ENCODE peak calls at places on chromosomes 13 and 19, in six cellular contexts. K is endothelial cell, N is GM06990, M is GM20000, Q is cardiac muscle cell, W is GM13977. U is an unnamed sample.

GRCh38 chr19:16391301-16392055 is 66.9 kb downstream of the KLF2 start:
- DNase-seq in N (no peak), M (no peak), Q (no peak), W (no peak), K (no peak), U (no peak)

GRCh38 chr19:13163609-13164364 is 13.6 kb downstream of the IER2 start:
- DNase-seq in W (peak; percentile 54), N (peak; percentile 68), Q (peak; percentile 54), K (peak; percentile 83), M (peak; percentile 41), U (peak; percentile 41)

GRCh38 chr19:42440357-42441046 is 2.2 kb downstream of the CXCL17 start:
- DNase-seq in M (peak; percentile 66), N (peak; percentile 68), K (peak; percentile 89), W (peak; percentile 66), Q (peak; percentile 84), U (peak; percentile 75)

GRCh38 chr13:50651916-50652315 is 191.6 kb downstream of the DLEU7 start:
- DNase-seq in M (no peak), W (no peak), Q (no peak), K (no peak), N (no peak), U (no peak)

GRCh38 chr19:5585461-5586299 is 17.9 kb upstream of the TINCR start:
- DNase-seq in W (peak; percentile 86), K (no peak), Q (peak; percentile 73), N (no peak), M (peak; percentile 82), U (peak; percentile 78)

GRCh38 chr19:33339016-33339749 is 34.3 kb upstream of the CEBPG start:
- DNase-seq in W (no peak), K (no peak), M (no peak), Q (no peak), N (no peak), U (no peak)

GRCh38 chr19:17289489-17289888 is 7.8 kb downstream of the ANKLE1 start:
- DNase-seq in M (peak; percentile 88), Q (peak; percentile 92), N (peak; percentile 69), W (peak; percentile 91), K (peak; percentile 83), U (peak; percentile 89)

GRCh38 chr19:19670070-19670551 is 1.5 kb downstream of the ZNF101 start:
- DNase-seq in K (no peak), W (no peak), Q (no peak), M (no peak), N (no peak), U (no peak)

GRCh38 chr13:62246581-62246980 is 830.9 kb upstream of the PCDH20 start:
- DNase-seq in W (no peak), M (no peak), Q (no peak), N (no peak), K (no peak), U (no peak)

GRCh38 chr19:4035582-4035981 is 28.0 kb downstream of the PIAS4 start:
- DNase-seq in N (no peak), W (no peak), M (no peak), K (no peak), Q (no peak), U (no peak)

GRCh38 chr19:55802281-55802680 is 29.5 kb downstream of the NLRP11 start:
- DNase-seq in Q (no peak), K (no peak), N (no peak), M (no peak), W (no peak), U (no peak)

GRCh38 chr19:13637664-13638063 is 126.7 kb upstream of the MRI1 start:
- DNase-seq in M (no peak), K (no peak), Q (no peak), N (no peak), W (no peak), U (no peak)

GRCh38 chr19:6476155-6476895 is 5.3 kb downstream of the DENND1C start:
- DNase-seq in K (peak; percentile 75), Q (peak; percentile 100), M (peak; percentile 85), N (peak; percentile 63), W (peak; percentile 83), U (peak; percentile 75)

GRCh38 chr13:94344126-94344863 is 135.2 kb downstream of the DCT start:
- DNase-seq in W (no peak), K (no peak), N (no peak), Q (no peak), M (no peak), U (no peak)

GRCh38 chr19:7772752-7773291 is 9.8 kb downstream of the CLEC4M start:
- DNase-seq in N (peak; percentile 38), M (peak; percentile 67), K (no peak), Q (no peak), W (peak; percentile 67), U (peak; percentile 66)

GRCh38 chr19:57755031-57755430 is 8.4 kb downstream of the ZNF776 start:
- DNase-seq in K (no peak), N (no peak), W (no peak), Q (no peak), M (no peak), U (no peak)

GRCh38 chr19:6717036-6717435 is 3.4 kb downstream of the C3 start:
- DNase-seq in N (no peak), W (no peak), M (no peak), K (no peak), Q (no peak), U (no peak)

GRCh38 chr13:63024458-63024857 is 1608.8 kb upstream of the PCDH20 start:
- DNase-seq in W (no peak), N (no peak), Q (no peak), K (no peak), M (no peak), U (no peak)

GRCh38 chr19:48561412-48561811 is 9.4 kb downstream of the SULT2B1 start:
- DNase-seq in W (no peak), M (no peak), K (no peak), Q (no peak), N (no peak), U (no peak)

GRCh38 chr13:20217168-20217567 is 15.0 kb downstream of the GJB6 start:
- DNase-seq in K (no peak), Q (no peak), M (no peak), W (no peak), N (no peak), U (no peak)

GRCh38 chr13:76646946-76647345 is 239.3 kb downstream of the KCTD12 start:
- DNase-seq in Q (no peak), M (no peak), K (no peak), N (no peak), W (no peak), U (no peak)

GRCh38 chr13:33184530-33184929 is 101.0 kb downstream of the STARD13 start:
- DNase-seq in W (no peak), Q (no peak), K (no peak), N (no peak), M (no peak), U (no peak)

GRCh38 chr13:110916671-110917142 is 1.8 kb upstream of the ANKRD10 start:
- DNase-seq in M (no peak), K (no peak), W (no peak), Q (no peak), N (no peak), U (no peak)

GRCh38 chr13:41649659-41650058 is 192.3 kb downstream of the RGCC start:
- DNase-seq in M (no peak), W (no peak), K (peak; percentile 30), N (no peak), Q (peak; percentile 36), U (no peak)
- TF ChIP-seq CTCF in M (no peak), W (no peak), K (peak; percentile 67), N (peak; percentile 12), Q (peak; percentile 40), U (no peak)

DNA sequence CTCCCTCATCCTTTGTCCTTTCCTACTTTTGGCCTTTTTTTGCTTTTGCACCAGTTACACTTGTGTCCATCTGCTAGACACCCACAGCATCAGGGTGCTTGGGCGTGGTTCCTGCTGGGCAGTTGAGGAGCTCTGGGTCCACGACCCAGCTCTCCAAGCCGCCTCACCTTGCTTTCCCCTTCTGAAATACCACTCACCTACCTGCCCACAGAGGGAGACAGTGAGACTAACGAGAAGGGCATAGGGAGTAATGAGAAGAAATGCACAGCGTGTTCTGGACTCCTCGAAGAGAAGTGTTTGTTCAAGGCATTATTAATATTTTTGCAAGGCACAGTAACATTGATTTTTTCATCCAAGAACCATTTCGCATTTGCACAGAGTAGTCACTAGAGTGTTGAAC is 92.9 kb downstream of the DNAJC15 start:
- DNase-seq in W (no peak), K (no peak), Q (no peak), M (no peak), N (no peak), U (no peak)
- TF ChIP-seq CTCF in W (peak; percentile 24), K (no peak), Q (no peak), M (no peak), N (peak; percentile 15), U (no peak)

DNA sequence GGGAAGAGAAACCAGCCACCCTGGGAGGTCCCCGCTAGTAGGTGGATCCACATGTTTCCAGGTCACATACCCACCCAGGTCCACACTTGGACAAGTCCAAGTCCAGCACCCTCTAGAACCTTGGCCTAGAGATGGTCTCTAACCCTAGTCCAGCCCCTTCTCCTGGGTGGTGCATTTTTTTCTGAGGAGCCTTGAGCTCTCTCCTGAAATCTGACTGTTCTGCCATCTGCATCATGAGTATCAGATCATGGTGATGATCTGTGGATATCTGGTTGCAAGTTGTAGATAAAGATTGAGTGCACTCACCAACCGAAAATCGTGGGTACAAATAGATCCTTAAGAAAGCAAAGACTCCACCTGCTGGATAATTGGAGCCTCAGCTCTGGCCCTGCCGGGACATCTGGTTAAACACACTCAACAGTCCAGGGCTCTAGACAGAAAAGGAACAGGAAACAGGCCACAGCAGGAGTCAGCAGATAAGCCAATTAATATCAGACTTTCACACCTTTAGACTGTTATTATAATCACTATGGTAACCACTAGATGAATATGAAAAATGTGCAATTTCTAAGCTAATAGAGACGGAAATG is 41.1 kb downstream of the GPR12 start:
- DNase-seq in Q (no peak), K (peak; percentile 53), N (no peak), W (no peak), M (no peak), U (no peak)
- TF ChIP-seq CTCF in Q (peak; percentile 16), K (no peak), N (no peak), W (no peak), M (no peak), U (no peak)

DNA sequence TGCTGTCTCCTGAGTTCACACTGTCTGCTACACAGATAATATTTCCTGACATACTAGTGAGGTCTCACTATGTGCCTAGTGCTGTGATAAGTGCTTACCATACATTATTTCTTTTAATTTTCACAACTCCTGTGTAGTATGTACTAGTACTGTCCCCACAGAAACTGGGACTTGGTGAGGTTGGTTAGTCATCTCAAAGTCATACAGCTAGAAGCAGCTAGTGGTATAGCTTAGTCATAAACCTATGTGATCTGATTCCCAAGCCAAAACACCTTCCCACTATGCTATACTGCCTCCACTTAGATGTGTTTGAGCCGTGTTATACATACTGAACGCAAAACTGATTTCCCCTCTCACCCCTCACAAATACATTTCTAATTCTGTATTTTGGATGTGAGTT is 10.5 kb downstream of the MTMR6 start:
- DNase-seq in W (no peak), Q (no peak), N (no peak), K (no peak), M (no peak), U (no peak)
- TF ChIP-seq CTCF in W (no peak), Q (no peak), N (no peak), K (no peak), M (no peak), U (no peak)

GRCh38 chr13:30679483-30680330 is 55.6 kb upstream of the ALOX5AP start:
- DNase-seq in K (peak; percentile 37), Q (peak; percentile 54), W (peak; percentile 52), M (peak; percentile 60), N (no peak), U (peak; percentile 59)
- TF ChIP-seq CTCF in K (peak; percentile 30), Q (peak; percentile 78), W (peak; percentile 70), M (peak; percentile 32), N (peak; percentile 66), U (peak; percentile 69)

U was measured in GM10248.